ENCODE peak calls at places on chromosomes 1 and 21, in six cellular contexts. T is Panc1, Y is hepatocyte, F is IMR-90, N is cardiac muscle cell, P is upper lobe of right lung. C is an unnamed sample.

GRCh38 chr21:26513212-26513611 is 59.9 kb downstream of the CYYR1 start:
- DNase-seq in T (no peak), Y (no peak), F (no peak), N (no peak), P (no peak), C (no peak)

GRCh38 chr1:44676484-44677200 is 2.1 kb downstream of the ARMH1 start:
- DNase-seq in T (no peak), Y (no peak), F (peak; percentile 77), N (no peak), P (no peak), C (peak; percentile 82)

GRCh38 chr1:58896211-58897183 is 112.7 kb upstream of the JUN start:
- DNase-seq in T (no peak), Y (peak; percentile 64), F (no peak), N (no peak), P (peak; percentile 79), C (peak; percentile 85)

GRCh38 chr1:176033474-176033873 is 173.6 kb downstream of the COP1 start:
- DNase-seq in T (no peak), Y (no peak), F (peak; percentile 44), N (no peak), P (no peak), C (no peak)

GRCh38 chr1:236395780-236396664 is 1.9 kb downstream of the EDARADD start:
- DNase-seq in T (no peak), Y (no peak), F (no peak), N (peak; percentile 11), P (no peak), C (no peak)

GRCh38 chr1:44842763-44843655 is at the start of gene PTCH2:
- DNase-seq in T (no peak), Y (peak; percentile 90), F (peak; percentile 53), N (peak; percentile 96), P (peak; percentile 76), C (peak; percentile 85)

GRCh38 chr1:50774759-50775351 is 185.2 kb downstream of the FAF1 start:
- DNase-seq in T (peak; percentile 15), Y (peak; percentile 76), F (peak; percentile 74), N (peak; percentile 71), P (no peak), C (peak; percentile 71)

GRCh38 chr1:24767351-24767750 is 22.1 kb downstream of the CLIC4 start:
- DNase-seq in T (no peak), Y (peak; percentile 50), F (no peak), N (no peak), P (no peak), C (no peak)

GRCh38 chr21:32515869-32516268 is 69.5 kb downstream of the TCP10L start:
- DNase-seq in T (no peak), Y (no peak), F (peak; percentile 41), N (no peak), P (no peak), C (peak; percentile 64)

GRCh38 chr1:206122686-206123085 is 5.5 kb upstream of the AVPR1B start:
- DNase-seq in T (no peak), Y (no peak), F (no peak), N (no peak), P (no peak), C (no peak)

GRCh38 chr21:42771503-42771805 is 107.9 kb downstream of the WDR4 start:
- DNase-seq in T (no peak), Y (no peak), F (no peak), N (no peak), P (no peak), C (no peak)

GRCh38 chr1:82994866-82995370 is 1004.0 kb downstream of the TTLL7 start:
- DNase-seq in T (no peak), Y (no peak), F (no peak), N (no peak), P (no peak), C (no peak)

GRCh38 chr1:156033011-156033410 is 12.3 kb upstream of the SSR2 start:
- DNase-seq in T (no peak), Y (no peak), F (peak; percentile 39), N (no peak), P (no peak), C (no peak)

GRCh38 chr1:247212914-247213617 is 41.2 kb upstream of the ZNF124 start:
- DNase-seq in T (no peak), Y (no peak), F (no peak), N (no peak), P (no peak), C (no peak)

GRCh38 chr1:221667504-221667903 is 74.4 kb downstream of the DUSP10 start:
- DNase-seq in T (no peak), Y (peak; percentile 45), F (peak; percentile 90), N (no peak), P (no peak), C (peak; percentile 90)

GRCh38 chr21:15063081-15063820 is 1.5 kb downstream of the NRIP1 start:
- DNase-seq in T (no peak), Y (peak; percentile 24), F (peak; percentile 18), N (peak; percentile 37), P (no peak), C (peak; percentile 36)

GRCh38 chr1:57868895-57869294 is 445.0 kb upstream of the DAB1 start:
- DNase-seq in T (no peak), Y (no peak), F (no peak), N (no peak), P (no peak), C (no peak)

GRCh38 chr1:204837440-204838084 is 33.1 kb upstream of the NFASC start:
- DNase-seq in T (no peak), Y (peak; percentile 88), F (peak; percentile 52), N (peak; percentile 92), P (no peak), C (peak; percentile 51)

GRCh38 chr1:225944387-225944786 is 3.4 kb upstream of the LEFTY2 start:
- DNase-seq in T (no peak), Y (no peak), F (no peak), N (no peak), P (no peak), C (no peak)

GRCh38 chr1:58576727-58577675 is at the start of gene TACSTD2:
- DNase-seq in T (no peak), Y (peak; percentile 84), F (no peak), N (no peak), P (peak; percentile 94), C (no peak)

GRCh38 chr1:10737651-10738050 is 58.8 kb downstream of the CASZ1 start:
- DNase-seq in T (no peak), Y (no peak), F (no peak), N (no peak), P (peak; percentile 62), C (no peak)
- H3K4me3 ChIP-seq in T (no peak overlapping the region), Y (no peak overlapping the region), F (no peak overlapping the region), N (no peak overlapping the region), P (no peak overlapping the region), C (no peak overlapping the region)

GRCh38 chr1:17752356-17752755 is 2.8 kb upstream of the ACTL8 start:
- DNase-seq in T (no peak), Y (no peak), F (no peak), N (no peak), P (no peak), C (no peak)

GRCh38 chr1:17759114-17759513 is 4.0 kb downstream of the ACTL8 start:
- DNase-seq in T (no peak), Y (no peak), F (no peak), N (no peak), P (no peak), C (no peak)

GRCh38 chr1:17757426-17757825 is 2.3 kb downstream of the ACTL8 start:
- DNase-seq in T (no peak), Y (no peak), F (no peak), N (no peak), P (no peak), C (no peak)

DNA sequence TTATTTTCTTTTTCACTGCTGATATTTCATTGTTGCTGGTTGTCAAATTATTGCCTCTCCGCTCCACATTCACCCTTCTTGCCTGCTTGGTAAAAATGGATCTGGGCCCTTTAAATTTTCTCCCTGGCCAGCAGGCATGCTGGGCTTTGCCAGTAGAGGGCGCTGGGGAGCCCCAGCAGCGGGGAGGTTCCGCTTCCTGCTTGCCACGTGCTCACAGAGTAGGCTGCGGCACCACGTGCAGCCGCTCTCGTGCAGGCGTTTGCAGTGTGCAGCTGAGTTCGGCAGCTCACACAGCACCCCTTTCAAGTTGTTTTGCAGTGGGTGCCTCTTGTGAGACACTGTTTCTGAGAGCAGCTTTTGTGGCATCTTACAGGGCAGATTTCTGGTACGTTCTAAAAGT is at the start of gene ACTL8:
- DNase-seq in T (no peak), Y (no peak), F (no peak), N (no peak), P (no peak), C (no peak)
- TF ChIP-seq CTCF in T (peak; percentile 49), Y (no peak), F (peak; percentile 18), N (peak; percentile 8), P (peak; percentile 12), C (peak; percentile 6)

GRCh38 chr1:92031281-92032110 is 1.7 kb downstream of the EPHX4 start:
- DNase-seq in T (no peak), Y (no peak), F (peak; percentile 21), N (no peak), P (no peak), C (no peak)

GRCh38 chr1:92030701-92031107 is 919 bp downstream of the EPHX4 start:
- DNase-seq in T (no peak), Y (peak; percentile 54), F (peak; percentile 72), N (no peak), P (no peak), C (peak; percentile 25)

GRCh38 chr1:92029241-92029922 is 403 bp upstream of the EPHX4 start:
- DNase-seq in T (no peak), Y (no peak), F (peak; percentile 4), N (no peak), P (no peak), C (no peak)
- H3K4me3 ChIP-seq in T (peak overlapping the region; percentile 43), Y (peak overlapping the region; percentile 82), F (peak overlapping the region; percentile 76), N (peak overlapping the region; percentile 58), P (peak overlapping the region; percentile 56), C (peak overlapping the region; percentile 48)

DNA sequence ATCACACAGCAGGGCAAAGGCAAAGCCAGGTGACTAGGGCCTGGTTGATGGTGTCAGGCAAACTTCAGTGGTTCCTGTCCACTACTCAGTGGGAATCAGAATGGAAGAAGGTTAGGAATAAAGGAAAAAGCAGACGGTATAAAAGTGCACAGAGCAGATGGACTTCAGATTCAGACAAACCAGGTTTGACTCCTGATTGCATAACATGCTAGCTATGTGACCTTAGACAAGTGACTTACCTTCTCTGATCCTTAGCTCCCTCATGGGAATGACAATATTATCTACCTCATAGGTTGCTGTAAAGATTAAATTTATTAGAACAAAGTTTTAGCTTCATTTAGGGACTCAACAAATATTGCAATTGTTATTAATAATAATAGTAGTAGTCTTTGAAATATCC is 4.9 kb downstream of the PAQR7 start:
- DNase-seq in T (no peak), Y (no peak), F (no peak), N (no peak), P (no peak), C (no peak)
- TF ChIP-seq CTCF in T (no peak), Y (no peak), F (no peak), N (no peak), P (no peak), C (no peak)

DNA sequence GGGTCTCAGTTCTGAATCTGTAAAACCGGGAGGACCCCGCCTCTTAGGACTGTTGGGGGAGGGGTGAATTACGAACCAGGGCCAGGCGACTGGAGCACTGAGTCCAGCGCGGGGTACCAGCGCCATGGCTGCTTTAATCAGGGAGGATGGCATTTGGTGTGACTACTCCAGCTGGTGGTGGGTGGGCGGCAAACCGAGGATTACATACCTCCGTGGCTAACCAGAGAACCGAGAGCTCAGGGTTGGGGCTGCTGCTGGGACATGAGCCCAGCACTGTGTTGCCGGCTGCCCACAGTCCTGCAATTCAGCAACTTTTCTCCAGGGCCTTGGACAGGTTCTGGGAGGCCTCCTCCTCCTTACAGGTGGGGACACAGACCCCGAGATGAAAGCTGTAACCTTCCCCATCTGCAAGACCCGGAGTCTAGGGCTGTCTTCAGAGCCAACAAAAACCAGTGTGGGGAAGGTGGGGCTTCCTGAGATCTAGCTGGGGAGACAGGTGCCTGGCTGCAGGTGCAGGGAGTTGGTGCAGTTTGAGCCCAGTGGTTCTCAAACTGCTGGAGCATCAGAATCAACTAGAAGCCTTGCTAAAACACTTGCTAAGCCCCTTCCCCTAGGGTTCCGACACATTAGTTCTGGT is 273.5 kb downstream of the FOXD2 start:
- DNase-seq in T (no peak), Y (no peak), F (no peak), N (no peak), P (no peak), C (no peak)
- H3K4me3 ChIP-seq in T (no peak overlapping the region), Y (no peak overlapping the region), F (no peak overlapping the region), N (no peak overlapping the region), P (no peak overlapping the region), C (no peak overlapping the region)

C was measured in fibroblast of villous mesenchyme.